ENCODE peak calls at places on chromosomes 7 and 10, in five cellular contexts. K, A, O, G and Y are unnamed samples.

GRCh38 chr7:47743898-47744612 is 162.1 kb upstream of the TNS3 start:
- DNase-seq in K (no peak), A (no peak), O (peak), G (no peak), Y (no peak)

GRCh38 chr10:124388823-124389612 is 29.7 kb downstream of the OAT start:
- DNase-seq in K (peak), A (peak), O (peak), G (peak), Y (peak)

GRCh38 chr7:5223646-5224340 is 33.8 kb downstream of the WIPI2 start:
- DNase-seq in K (no peak), A (peak), O (no peak), G (no peak), Y (no peak)

GRCh38 chr10:13853854-13854253 is 267.1 kb downstream of the PRPF18 start:
- DNase-seq in K (no peak), A (no peak), O (no peak), G (no peak), Y (no peak)

GRCh38 chr7:70093496-70093895 is 495.2 kb downstream of the AUTS2 start:
- DNase-seq in K (no peak), A (no peak), O (peak), G (no peak), Y (no peak)

GRCh38 chr7:16268821-16269768 is 152.2 kb downstream of the CRPPA start:
- DNase-seq in K (peak), A (no peak), O (peak), G (no peak), Y (no peak)

GRCh38 chr10:123270221-123270620 is 116.0 kb downstream of the BUB3 start:
- DNase-seq in K (no peak), A (no peak), O (peak), G (no peak), Y (no peak)

GRCh38 chr10:50653142-50653541 is 29.4 kb upstream of the SGMS1 start:
- DNase-seq in K (peak), A (no peak), O (peak), G (peak), Y (no peak)

GRCh38 chr7:7135074-7135473 is 47.3 kb upstream of the C1GALT1 start:
- DNase-seq in K (no peak), A (no peak), O (no peak), G (no peak), Y (no peak)

GRCh38 chr7:129262333-129262732 is 37.5 kb downstream of the AHCYL2 start:
- DNase-seq in K (no peak), A (no peak), O (no peak), G (no peak), Y (no peak)

GRCh38 chr7:11127988-11128387 is 154.3 kb downstream of the PHF14 start:
- DNase-seq in K (no peak), A (no peak), O (no peak), G (no peak), Y (no peak)

GRCh38 chr7:140685407-140686087 is 11.0 kb upstream of the NDUFB2 start:
- DNase-seq in K (no peak), A (no peak), O (no peak), G (no peak), Y (no peak)
- H3K27ac ChIP-seq in K (no peak), A (no peak), O (no peak), G (no peak), Y (no peak)

DNA sequence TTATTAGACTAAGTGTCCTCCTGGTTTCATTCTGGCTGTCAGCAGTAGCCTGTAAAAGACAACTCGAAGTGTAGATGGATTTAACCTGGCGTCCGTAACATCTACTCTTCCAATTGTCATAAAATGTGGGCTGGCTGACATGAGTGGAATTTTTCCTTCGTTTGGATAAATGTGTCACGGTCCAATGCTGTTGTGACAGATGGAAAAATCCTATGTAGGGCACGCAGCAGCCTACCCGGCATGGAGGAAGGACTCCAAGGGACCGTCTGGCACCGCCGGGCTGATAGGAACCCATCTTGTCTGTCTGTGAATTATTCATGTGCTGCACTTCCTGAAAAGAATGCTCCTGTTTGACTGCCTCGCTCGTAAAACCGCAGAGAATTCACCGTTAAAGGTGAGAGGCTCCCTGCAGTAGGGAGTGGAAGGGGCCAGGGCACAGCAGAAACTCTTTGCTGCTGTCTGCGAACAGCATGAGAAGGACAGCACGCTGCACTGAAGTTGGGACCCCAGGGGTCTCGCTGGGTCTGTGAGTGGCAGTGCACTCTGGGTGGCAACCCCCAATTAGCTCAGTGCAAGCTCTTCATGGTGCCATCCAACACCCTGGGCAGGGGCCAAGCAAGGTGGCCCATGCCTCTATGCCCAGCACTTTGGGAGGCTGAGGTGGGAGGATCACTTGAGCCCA is 1.6 kb upstream of the ORAI2 start:
- DNase-seq in K (no peak), A (no peak), O (no peak), G (peak), Y (no peak)
- H3K4me3 ChIP-seq in K (no peak), A (no peak), O (no peak), G (peak), Y (no peak)

GRCh38 chr10:52217531-52217930 is 96.5 kb upstream of the DKK1 start:
- DNase-seq in K (no peak), A (no peak), O (no peak), G (no peak), Y (no peak)

GRCh38 chr10:52212802-52213510 is 101.1 kb upstream of the DKK1 start:
- DNase-seq in K (no peak), A (no peak), O (no peak), G (no peak), Y (no peak)

GRCh38 chr10:52215745-52216361 is 98.2 kb upstream of the DKK1 start:
- DNase-seq in K (peak), A (no peak), O (peak), G (peak), Y (no peak)

GRCh38 chr10:52213511-52213831 is 100.6 kb upstream of the DKK1 start:
- DNase-seq in K (no peak), A (no peak), O (peak), G (no peak), Y (no peak)

GRCh38 chr10:52216852-52217251 is 97.2 kb upstream of the DKK1 start:
- DNase-seq in K (peak), A (no peak), O (peak), G (peak), Y (no peak)
- H3K27ac ChIP-seq in K (peak), A (peak), O (no peak), G (no peak), Y (peak)

DNA sequence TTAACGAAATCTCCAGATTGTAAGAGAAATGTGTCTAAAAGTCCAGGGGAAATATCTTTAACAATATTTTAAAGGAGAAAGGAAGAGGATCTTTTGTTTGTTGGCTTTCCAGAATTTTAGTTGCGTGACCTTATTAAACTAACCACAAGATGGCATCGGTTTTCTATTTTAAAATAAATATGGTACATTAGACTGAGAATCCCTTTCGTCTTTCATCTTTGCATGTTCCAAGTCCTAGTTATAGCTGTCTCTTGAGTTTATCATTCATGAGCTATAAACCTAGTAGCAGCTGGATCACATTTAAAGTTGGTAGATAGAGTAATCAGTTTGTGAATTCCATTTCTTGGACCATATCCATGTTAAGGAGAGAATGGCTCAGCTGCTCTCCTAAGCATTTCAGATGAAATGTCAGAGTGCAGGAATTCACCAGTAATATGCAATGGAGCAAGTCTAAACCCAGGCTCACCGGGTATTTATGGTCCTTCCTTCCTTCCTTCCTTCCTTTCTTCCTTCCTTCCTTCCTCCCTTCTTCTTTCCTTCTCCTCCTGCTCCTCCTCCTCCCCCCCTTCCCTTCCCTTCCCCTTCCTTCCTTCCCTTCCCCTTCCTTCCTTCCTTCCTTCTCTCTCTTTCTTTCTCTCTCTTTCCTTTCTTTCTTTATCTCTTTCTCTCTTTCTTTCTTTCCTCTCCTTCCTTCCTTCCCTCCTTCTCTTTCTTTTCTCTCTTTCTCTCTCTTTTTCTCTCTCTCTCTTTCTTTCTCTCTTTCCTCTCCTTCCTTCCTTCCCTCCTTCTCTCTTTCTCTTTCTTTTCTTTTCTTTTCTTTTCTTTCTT is 57.8 kb upstream of the RAB18 start:
- DNase-seq in K (peak), A (no peak), O (peak), G (peak), Y (no peak)
- H3K4me3 ChIP-seq in K (no peak), A (no peak), O (no peak), G (no peak), Y (no peak)

GRCh38 chr7:464712-465461 is 54.8 kb downstream of the PDGFA start:
- DNase-seq in K (peak), A (peak), O (peak), G (no peak), Y (peak)

GRCh38 chr7:467393-467828 is 52.2 kb downstream of the PDGFA start:
- DNase-seq in K (no peak), A (no peak), O (no peak), G (no peak), Y (no peak)

GRCh38 chr7:466465-467191 is 53.0 kb downstream of the PDGFA start:
- DNase-seq in K (no peak), A (peak), O (no peak), G (no peak), Y (no peak)

GRCh38 chr7:464177-464711 is 55.4 kb downstream of the PDGFA start:
- DNase-seq in K (no peak), A (peak), O (no peak), G (no peak), Y (no peak)

DNA sequence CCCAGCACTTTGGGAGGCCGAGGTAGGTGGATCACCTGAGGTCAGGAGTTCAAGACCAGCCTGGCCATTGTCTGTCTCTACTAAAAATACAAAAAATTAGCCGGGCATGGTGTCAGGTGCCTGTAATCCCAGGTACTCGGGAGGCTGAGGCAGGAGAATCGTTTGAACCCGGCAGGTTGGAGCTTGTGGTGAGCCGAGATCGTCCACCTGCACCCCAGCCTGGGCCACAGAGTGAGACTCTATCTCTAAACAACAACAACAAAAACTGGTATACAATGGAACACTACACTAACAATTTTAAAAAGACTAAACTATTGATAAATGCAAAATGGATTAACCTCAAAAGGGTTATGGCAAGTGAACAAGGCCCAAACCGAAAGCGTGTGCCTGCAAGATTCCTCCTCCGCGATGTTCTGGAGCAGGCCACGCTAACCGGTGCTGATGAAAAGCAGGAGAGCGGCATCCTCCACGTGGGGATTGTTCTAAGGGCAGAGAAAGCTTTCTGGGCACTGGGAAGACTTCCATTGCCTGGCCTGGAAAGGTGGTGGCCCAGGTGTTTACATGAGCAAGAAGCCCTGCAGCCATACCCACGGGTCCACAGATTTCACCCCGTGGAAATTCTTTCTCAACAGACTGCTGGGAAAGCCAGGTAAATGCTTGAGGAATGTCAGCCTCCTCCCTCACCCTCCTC is 53.8 kb downstream of the PDGFA start:
- DNase-seq in K (no peak), A (peak), O (no peak), G (no peak), Y (no peak)
- H3K27ac ChIP-seq in K (no peak), A (no peak), O (no peak), G (no peak), Y (no peak)

GRCh38 chr7:151866761-151867650 is 9.9 kb downstream of the PRKAG2 start:
- DNase-seq in K (no peak), A (peak), O (no peak), G (no peak), Y (no peak)

GRCh38 chr7:151869968-151870918 is 6.7 kb downstream of the PRKAG2 start:
- DNase-seq in K (no peak), A (no peak), O (no peak), G (no peak), Y (peak)

GRCh38 chr7:151869457-151869856 is 7.5 kb downstream of the PRKAG2 start:
- DNase-seq in K (no peak), A (no peak), O (no peak), G (no peak), Y (peak)

GRCh38 chr7:151867912-151868804 is 8.8 kb downstream of the PRKAG2 start:
- DNase-seq in K (peak), A (no peak), O (no peak), G (no peak), Y (peak)

GRCh38 chr7:151868805-151869188 is 8.1 kb downstream of the PRKAG2 start:
- DNase-seq in K (no peak), A (no peak), O (no peak), G (no peak), Y (no peak)
- H3K4me3 ChIP-seq in K (no peak), A (no peak), O (no peak), G (no peak), Y (peak)

GRCh38 chr7:105118612-105119600 is 104.9 kb downstream of the KMT2E start:
- DNase-seq in K (no peak), A (no peak), O (no peak), G (peak), Y (no peak)
- H3K27ac ChIP-seq in K (no peak), A (no peak), O (peak), G (peak), Y (no peak)